ENCODE peak calls at places on chromosomes 7 and 10, in five cellular contexts. N is hepatocyte, D is lower lobe of right lung, Y is stomach, G is heart left ventricle. O is an unnamed sample. For H3K9me3, the result is how much of the 10 kb centered on the place peaks cover.

GRCh38 chr7:100488333-100489095 is 4.8 kb downstream of the NYAP1 start:
- DNase-seq in N (no peak), D (no peak), Y (no peak), G (no peak), O (no peak)

GRCh38 chr10:15436696-15437095 is 65.6 kb upstream of the FAM171A1 start:
- DNase-seq in N (no peak), D (no peak), Y (no peak), G (no peak), O (no peak)

GRCh38 chr7:129514683-129515082 is 12.4 kb downstream of the SMKR1 start:
- DNase-seq in N (no peak), D (peak), Y (no peak), G (no peak), O (no peak)

GRCh38 chr7:6167587-6168154 is 104.8 kb downstream of the CYTH3 start:
- DNase-seq in N (no peak), D (no peak), Y (no peak), G (no peak), O (no peak)

GRCh38 chr10:133150656-133151055 is 9.4 kb upstream of the KNDC1 start:
- DNase-seq in N (no peak), D (peak), Y (no peak), G (no peak), O (no peak)

GRCh38 chr7:66039094-66039493 is 36.5 kb upstream of the ASL start:
- DNase-seq in N (no peak), D (no peak), Y (no peak), G (no peak), O (no peak)

GRCh38 chr10:132699411-132700167 is 86.4 kb downstream of the NKX6-2 start:
- DNase-seq in N (no peak), D (peak), Y (no peak), G (peak), O (no peak)

GRCh38 chr7:78099715-78100477 is 301.3 kb downstream of the PHTF2 start:
- DNase-seq in N (no peak), D (no peak), Y (no peak), G (no peak), O (no peak)

GRCh38 chr7:142353147-142354058 is 95.5 kb upstream of the PRSS58 start:
- DNase-seq in N (no peak), D (no peak), Y (no peak), G (no peak), O (no peak)

GRCh38 chr10:113788604-113789083 is 37.2 kb downstream of the PLEKHS1 start:
- DNase-seq in N (peak), D (no peak), Y (no peak), G (no peak), O (no peak)

GRCh38 chr10:71627230-71627939 is 92.2 kb downstream of the C10orf105 start:
- DNase-seq in N (no peak), D (no peak), Y (no peak), G (no peak), O (no peak)

GRCh38 chr7:108016841-108017775 is 14.1 kb upstream of the LAMB1 start:
- DNase-seq in N (peak), D (no peak), Y (no peak), G (no peak), O (no peak)

GRCh38 chr7:98133621-98134266 is 27.1 kb downstream of the LMTK2 start:
- DNase-seq in N (no peak), D (no peak), Y (no peak), G (no peak), O (no peak)

DNA sequence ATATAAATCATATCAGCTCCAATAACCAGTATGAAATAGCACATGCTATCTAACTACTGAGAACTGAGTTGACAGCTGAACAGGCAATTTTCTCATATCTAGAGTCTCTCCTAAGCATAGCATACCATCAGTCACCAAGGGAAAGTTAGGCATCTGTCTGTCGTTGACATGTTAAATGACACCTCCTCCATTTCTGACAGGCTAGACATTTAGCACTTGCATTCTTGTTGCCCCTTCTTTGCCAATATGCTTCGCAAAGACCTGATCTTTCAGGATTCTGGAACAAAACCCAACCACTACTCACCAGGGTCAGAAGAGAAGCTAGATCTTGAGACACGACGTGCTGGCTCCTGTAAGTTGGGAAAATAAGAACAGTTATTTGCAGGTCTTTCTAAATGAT is 10.0 kb downstream of the MKI67 start:
- DNase-seq in N (no peak), D (no peak), Y (no peak), G (no peak), O (no peak)
- H3K9me3 ChIP-seq in N (under half), D (under half), Y (under half), G (under half), O (under half)

DNA sequence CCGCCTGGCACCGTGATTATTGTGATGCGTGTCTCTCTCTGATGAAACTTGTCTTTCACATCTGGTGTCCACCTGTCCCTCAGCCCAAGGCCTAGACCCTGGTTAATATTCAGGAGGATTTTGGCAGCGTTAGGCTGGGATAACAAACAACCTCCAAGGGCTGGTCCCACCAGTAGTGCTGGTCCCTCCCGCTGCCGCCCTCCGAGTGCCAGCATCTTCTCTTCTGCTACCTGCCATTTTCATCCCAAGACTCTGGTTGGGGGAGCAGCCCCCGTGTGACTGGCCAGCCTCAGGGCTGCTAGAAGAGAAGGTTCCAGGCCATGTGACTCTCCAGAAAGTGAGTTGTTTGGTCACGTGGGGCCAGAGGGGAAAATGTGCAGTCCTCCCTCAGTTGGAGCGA is 479.9 kb upstream of the FOXK1 start:
- DNase-seq in N (no peak), D (peak), Y (no peak), G (no peak), O (no peak)
- H3K9me3 ChIP-seq in N (under half), D (under half), Y (under half), G (under half), O (under half)

GRCh38 chr7:64877714-64878610 is 25.1 kb upstream of the ZNF273 start:
- DNase-seq in N (no peak), D (no peak), Y (peak), G (no peak), O (no peak)

GRCh38 chr7:64879097-64879730 is 23.9 kb upstream of the ZNF273 start:
- DNase-seq in N (no peak), D (no peak), Y (peak), G (no peak), O (no peak)

GRCh38 chr7:64878684-64879083 is 24.4 kb upstream of the ZNF273 start:
- DNase-seq in N (no peak), D (no peak), Y (no peak), G (no peak), O (no peak)

GRCh38 chr7:64880322-64881297 is 22.5 kb upstream of the ZNF273 start:
- DNase-seq in N (no peak), D (no peak), Y (peak), G (no peak), O (no peak)

DNA sequence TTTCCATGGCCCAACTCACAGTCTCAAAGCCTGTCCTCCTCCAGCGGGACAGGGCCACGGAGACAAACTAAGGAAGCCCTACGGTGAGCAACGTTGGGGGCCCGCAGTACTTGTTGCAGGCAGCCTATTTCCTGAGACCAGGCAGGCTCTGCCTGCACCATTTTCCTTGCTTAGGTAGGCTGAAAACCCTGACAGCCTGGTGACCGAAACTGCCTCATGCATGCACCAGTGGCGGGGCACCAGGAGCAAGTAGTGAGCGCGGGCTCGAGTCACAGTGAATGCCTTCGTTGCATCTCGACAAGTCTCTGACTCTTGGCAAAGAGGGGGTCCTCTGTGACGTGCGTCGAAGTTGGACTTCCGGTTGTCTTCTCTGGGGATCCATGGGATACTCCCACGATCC is 23.3 kb upstream of the ZNF273 start:
- DNase-seq in N (no peak), D (no peak), Y (peak), G (no peak), O (no peak)
- H3K9me3 ChIP-seq in N (under half), D (under half), Y (under half), G (under half), O (under half)

GRCh38 chr7:5065107-5065407 is 19.4 kb downstream of the RBAK start:
- DNase-seq in N (no peak), D (no peak), Y (no peak), G (no peak), O (no peak)

GRCh38 chr7:5064391-5065106 is 18.9 kb downstream of the RBAK start:
- DNase-seq in N (no peak), D (no peak), Y (no peak), G (no peak), O (no peak)

GRCh38 chr7:5070206-5070605 is 24.5 kb downstream of the RBAK start:
- DNase-seq in N (no peak), D (no peak), Y (no peak), G (no peak), O (no peak)
- H3K9me3 ChIP-seq in N (under half), D (half or more), Y (half or more), G (under half), O (under half)

GRCh38 chr7:157977306-157977705 is 610.3 kb downstream of the PTPRN2 start:
- DNase-seq in N (no peak), D (no peak), Y (no peak), G (no peak), O (no peak)

GRCh38 chr7:157977717-157978470 is 609.7 kb downstream of the PTPRN2 start:
- DNase-seq in N (no peak), D (no peak), Y (no peak), G (peak), O (no peak)

GRCh38 chr7:157980774-157981173 is 606.8 kb downstream of the PTPRN2 start:
- DNase-seq in N (no peak), D (no peak), Y (no peak), G (peak), O (no peak)

GRCh38 chr7:157979631-157980340 is 607.8 kb downstream of the PTPRN2 start:
- DNase-seq in N (no peak), D (no peak), Y (no peak), G (peak), O (no peak)

DNA sequence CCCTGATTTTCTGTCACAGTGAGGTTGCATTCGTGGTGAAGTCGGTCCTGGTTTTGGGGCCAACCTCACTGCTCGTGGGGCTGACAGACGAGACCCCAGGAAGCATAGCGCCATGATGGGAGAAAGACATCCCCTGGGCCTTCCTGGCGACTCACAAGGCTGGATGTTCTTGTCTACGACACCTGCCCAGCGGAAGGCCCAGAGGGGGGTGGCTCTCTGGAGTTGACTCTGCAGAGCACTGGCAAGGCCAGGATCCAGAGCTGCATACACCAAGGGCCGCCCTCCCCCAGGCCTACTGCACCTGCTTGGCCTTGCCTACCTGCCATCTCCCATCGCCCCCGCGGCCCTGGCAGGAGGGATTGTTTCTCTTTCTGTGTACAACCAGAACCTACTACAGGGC is 608.9 kb downstream of the PTPRN2 start:
- DNase-seq in N (no peak), D (no peak), Y (no peak), G (peak), O (no peak)
- H3K9me3 ChIP-seq in N (under half), D (under half), Y (under half), G (under half), O (under half)

GRCh38 chr10:23965123-23965522 is 243.8 kb upstream of the KIAA1217 start:
- DNase-seq in N (no peak), D (no peak), Y (no peak), G (no peak), O (no peak)

GRCh38 chr10:23968296-23968695 is 240.6 kb upstream of the KIAA1217 start:
- DNase-seq in N (no peak), D (no peak), Y (no peak), G (no peak), O (no peak)

GRCh38 chr10:23965880-23966279 is 243.1 kb upstream of the KIAA1217 start:
- DNase-seq in N (no peak), D (no peak), Y (no peak), G (no peak), O (no peak)
- H3K9me3 ChIP-seq in N (under half), D (under half), Y (under half), G (under half), O (under half)

DNA sequence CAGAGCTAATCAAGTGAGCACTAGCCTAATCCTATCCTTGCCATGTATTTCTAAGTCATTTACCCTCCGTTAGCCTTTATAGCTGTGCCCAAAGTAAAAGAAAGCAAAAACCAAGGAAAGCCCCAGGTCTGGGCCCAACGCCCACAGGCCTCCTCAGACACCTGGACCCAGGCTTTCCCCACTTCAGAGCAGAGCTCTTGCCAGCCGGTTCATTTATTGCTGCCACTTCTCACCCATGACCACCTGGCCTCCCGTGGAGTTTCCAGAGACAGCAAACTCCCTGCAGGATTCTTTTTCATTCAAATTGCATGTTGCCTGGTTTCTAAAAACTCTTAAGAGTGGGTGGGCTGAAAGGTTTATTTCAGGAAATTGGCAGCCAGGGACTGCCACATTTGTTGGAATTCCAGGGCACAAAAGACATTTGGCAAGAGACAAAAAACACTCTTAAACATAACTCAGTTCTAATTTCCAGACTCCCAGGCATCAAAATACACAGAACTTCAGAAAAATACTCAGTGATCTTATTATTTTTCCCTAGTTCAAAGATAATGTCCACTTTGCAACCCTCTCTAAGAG is 4.7 kb downstream of the VOPP1 start:
- DNase-seq in N (no peak), D (no peak), Y (no peak), G (no peak), O (no peak)
- H3K9me3 ChIP-seq in N (under half), D (under half), Y (under half), G (under half), O (under half)

GRCh38 chr7:24742764-24743163 is 14.5 kb downstream of the GSDME start:
- DNase-seq in N (no peak), D (no peak), Y (no peak), G (no peak), O (no peak)
- H3K9me3 ChIP-seq in N (under half), D (under half), Y (under half), G (under half), O (under half)

GRCh38 chr7:71266912-71267311 is 135.0 kb downstream of the GALNT17 start:
- DNase-seq in N (no peak), D (no peak), Y (no peak), G (no peak), O (no peak)
- H3K9me3 ChIP-seq in N (under half), D (under half), Y (under half), G (under half), O (under half)

GRCh38 chr10:108393111-108393510 is 1228.6 kb upstream of the SORCS1 start:
- DNase-seq in N (no peak), D (no peak), Y (peak), G (no peak), O (no peak)

GRCh38 chr10:108392286-108392685 is 1227.8 kb upstream of the SORCS1 start:
- DNase-seq in N (no peak), D (no peak), Y (no peak), G (no peak), O (no peak)

GRCh38 chr10:108384378-108384777 is 1219.9 kb upstream of the SORCS1 start:
- DNase-seq in N (no peak), D (no peak), Y (no peak), G (no peak), O (no peak)

GRCh38 chr10:108385963-108386362 is 1221.5 kb upstream of the SORCS1 start:
- DNase-seq in N (no peak), D (no peak), Y (no peak), G (no peak), O (no peak)

DNA sequence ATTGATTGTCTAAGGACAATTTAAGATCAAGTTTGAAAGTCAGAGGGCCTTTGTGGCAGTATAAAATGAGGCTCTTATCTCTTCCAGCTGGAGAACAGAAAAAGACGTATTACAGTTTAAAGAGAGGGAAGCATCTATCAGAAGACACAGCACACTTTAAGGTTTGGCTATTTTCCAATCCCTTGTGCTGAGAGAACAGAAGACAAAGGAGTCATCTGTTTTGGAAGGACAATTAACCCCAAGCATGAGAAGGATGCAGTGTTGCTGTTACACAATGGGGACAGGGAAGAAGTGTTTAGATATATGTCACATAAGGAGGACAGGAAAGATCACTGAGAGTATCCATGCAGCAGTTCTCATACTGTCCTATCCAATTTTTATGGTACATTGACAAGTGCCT is 1224.2 kb upstream of the SORCS1 start:
- DNase-seq in N (no peak), D (no peak), Y (no peak), G (no peak), O (no peak)
- H3K9me3 ChIP-seq in N (under half), D (under half), Y (under half), G (under half), O (under half)